ENCODE peak calls at places on chromosomes 5 and 9, in four cellular contexts. Y is non-pigmented ciliary epithelial cell, M is GDM1, N is iPS-NIHi11. D is an unnamed sample.
A peak's percentile ranks its signal among the peaks of the same experiment; 100 is the strongest.

GRCh38 chr5:55853818-55854217 is 2.7 kb downstream of the IL31RA start:
- DNase-seq in N (no peak), M (no peak), Y (no peak), D (peak; percentile 45)

GRCh38 chr9:89464991-89465390 is 32.9 kb downstream of the SEMA4D start:
- DNase-seq in N (no peak), Y (no peak), M (no peak), D (no peak)

GRCh38 chr5:180598316-180598701 is 7.0 kb upstream of the SCGB3A1 start:
- DNase-seq in M (no peak), Y (no peak), N (no peak), D (no peak)

GRCh38 chr9:137029058-137029922 is 1.3 kb upstream of the ABCA2 start:
- DNase-seq in M (peak; percentile 85), Y (no peak), N (peak; percentile 85), D (peak; percentile 69)

GRCh38 chr5:178644826-178645545 is 18.1 kb upstream of the CLK4 start:
- DNase-seq in M (no peak), N (no peak), Y (no peak), D (peak; percentile 69)

GRCh38 chr5:158056426-158056825 is 197.5 kb upstream of the CLINT1 start:
- DNase-seq in M (no peak), N (no peak), Y (no peak), D (peak; percentile 53)

GRCh38 chr9:86600291-86600690 is 246.1 kb upstream of the TUT7 start:
- DNase-seq in Y (no peak), M (no peak), N (no peak), D (peak; percentile 11)

GRCh38 chr5:136886623-136887022 is 521.3 kb upstream of the TRPC7 start:
- DNase-seq in N (no peak), Y (no peak), M (no peak), D (no peak)

GRCh38 chr5:134114886-134115805 is 665 bp downstream of the TCF7 start:
- DNase-seq in N (peak; percentile 94), M (no peak), Y (no peak), D (no peak)

GRCh38 chr9:32782476-32783167 is 718 bp upstream of the TMEM215 start:
- DNase-seq in M (no peak), Y (no peak), N (peak; percentile 64), D (no peak)

GRCh38 chr9:123997665-123998277 is 13.8 kb upstream of the LHX2 start:
- DNase-seq in M (no peak), Y (no peak), N (no peak), D (peak; percentile 22)

GRCh38 chr5:80246995-80247729 is 8.7 kb downstream of the SERINC5 start:
- DNase-seq in M (no peak), Y (peak; percentile 88), N (peak; percentile 72), D (peak; percentile 95)

GRCh38 chr9:137302176-137303030 is at the start of gene NRARP:
- DNase-seq in Y (no peak), N (peak; percentile 86), M (peak; percentile 79), D (peak; percentile 77)

GRCh38 chr9:94885854-94886447 is 159.5 kb downstream of the AOPEP start:
- DNase-seq in N (no peak), M (no peak), Y (no peak), D (no peak)

GRCh38 chr5:96243862-96244261 is 189.2 kb downstream of the PCSK1 start:
- DNase-seq in N (no peak), M (no peak), Y (no peak), D (peak; percentile 71)

GRCh38 chr9:125525846-125526619 is 181.0 kb downstream of the MAPKAP1 start:
- DNase-seq in Y (no peak), N (no peak), M (no peak), D (peak; percentile 38)

GRCh38 chr9:78592866-78593265 is 295.9 kb downstream of the PSAT1 start:
- DNase-seq in N (no peak), M (no peak), Y (peak; percentile 48), D (peak; percentile 89)

GRCh38 chr9:32384002-32384363 is 460 bp upstream of the ACO1 start:
- DNase-seq in N (peak; percentile 10), M (no peak), Y (no peak), D (no peak)

GRCh38 chr5:11363779-11364178 is 540.5 kb downstream of the CTNND2 start:
- DNase-seq in N (no peak), Y (no peak), M (no peak), D (no peak)

GRCh38 chr9:108813951-108814601 is 41.7 kb downstream of the ACTL7B start:
- DNase-seq in N (peak; percentile 35), Y (peak; percentile 30), M (no peak), D (peak; percentile 70)

GRCh38 chr5:138611295-138612220 is 36.4 kb upstream of the HSPA9 start:
- DNase-seq in M (no peak), N (peak; percentile 78), Y (no peak), D (no peak)

GRCh38 chr5:159905496-159905895 is 10.8 kb upstream of the ADRA1B start:
- DNase-seq in Y (peak; percentile 80), N (peak; percentile 18), M (no peak), D (peak; percentile 94)

GRCh38 chr9:116276651-116277121 is 123.1 kb downstream of the PAPPA start:
- DNase-seq in M (no peak), N (peak; percentile 25), Y (no peak), D (no peak)

GRCh38 chr5:91875133-91875779 is 492.1 kb upstream of the ARRDC3 start:
- DNase-seq in M (no peak), N (no peak), Y (no peak), D (no peak)

GRCh38 chr5:71782393-71782770 is 63.3 kb downstream of the CARTPT start:
- DNase-seq in N (no peak), M (no peak), Y (no peak), D (no peak)

GRCh38 chr5:30505014-30505886 is 688.2 kb upstream of the CDH6 start:
- DNase-seq in Y (peak; percentile 41), M (no peak), N (no peak), D (peak; percentile 10)

GRCh38 chr9:27851858-27852257 is 278.6 kb upstream of the C9orf72 start:
- DNase-seq in Y (no peak), M (no peak), N (no peak), D (no peak)

GRCh38 chr5:140690941-140691924 is at the start of the genes HARS1 and HARS2:
- DNase-seq in M (peak; percentile 87), Y (peak; percentile 70), N (peak; percentile 92), D (peak; percentile 97)

GRCh38 chr5:73963021-73963420 is 337.0 kb downstream of the ARHGEF28 start:
- DNase-seq in Y (no peak), M (no peak), N (no peak), D (peak; percentile 21)

GRCh38 chr5:171574374-171574773 is 154.9 kb downstream of the FGF18 start:
- DNase-seq in M (no peak), Y (no peak), N (peak; percentile 1), D (no peak)

GRCh38 chr5:1090538-1090937 is 21.3 kb downstream of the SLC12A7 start:
- DNase-seq in Y (no peak), M (no peak), N (no peak), D (no peak)

GRCh38 chr5:116848974-116849586 is 274.5 kb upstream of the SEMA6A start:
- DNase-seq in M (no peak), Y (no peak), N (no peak), D (no peak)

GRCh38 chr9:136296434-136297015 is 7.4 kb downstream of the CCDC187 start:
- DNase-seq in Y (no peak), N (no peak), M (no peak), D (no peak)

GRCh38 chr5:88875609-88876234 is 7.3 kb downstream of the MEF2C start:
- DNase-seq in M (peak; percentile 39), N (no peak), Y (no peak), D (no peak)

GRCh38 chr5:33300209-33300742 is 140.5 kb upstream of the TARS1 start:
- DNase-seq in Y (no peak), M (peak; percentile 44), N (no peak), D (no peak)

GRCh38 chr5:54619732-54620582 is 102.4 kb downstream of the SNX18 start:
- DNase-seq in M (no peak), N (no peak), Y (no peak), D (no peak)

GRCh38 chr9:136107953-136108647 is 10.6 kb downstream of the TMEM250 start:
- DNase-seq in N (no peak), M (no peak), Y (no peak), D (no peak)

GRCh38 chr5:95617057-95617456 is 2.8 kb upstream of the GPR150 start:
- DNase-seq in N (no peak), M (no peak), Y (no peak), D (peak; percentile 64)

D was measured in EL.